ENCODE peak calls at places on chromosomes 11 and 22, in six cellular contexts. A is ovary, E is endothelial cell of umbilical vein, T is IMR-90, Q is lower leg skin, K is upper lobe of left lung. J is an unnamed sample.

GRCh38 chr11:71267807-71268421 is 15.5 kb upstream of the SHANK2 start:
- DNase-seq in A (no peak), E (no peak), T (no peak), Q (no peak), K (no peak), J (peak)

GRCh38 chr22:17145021-17145680 is 13.9 kb downstream of the HDHD5 start:
- DNase-seq in A (no peak), E (no peak), T (no peak), Q (no peak), K (no peak), J (no peak)

GRCh38 chr11:62981743-62982142 is 3.0 kb downstream of the SLC22A6 start:
- DNase-seq in A (no peak), E (no peak), T (no peak), Q (no peak), K (no peak), J (no peak)

GRCh38 chr11:29025001-29025400 is 916.8 kb downstream of the METTL15 start:
- DNase-seq in A (no peak), E (no peak), T (peak), Q (no peak), K (no peak), J (no peak)

GRCh38 chr11:72155751-72156150 is 20.2 kb downstream of the FOLR3 start:
- DNase-seq in A (no peak), E (no peak), T (no peak), Q (no peak), K (no peak), J (no peak)

GRCh38 chr11:46675288-46675851 is 25.0 kb downstream of the ARHGAP1 start:
- DNase-seq in A (no peak), E (no peak), T (peak), Q (peak), K (peak), J (peak)

GRCh38 chr22:48943567-48944432 is 883.9 kb downstream of the BRD1 start:
- DNase-seq in A (no peak), E (no peak), T (no peak), Q (peak), K (peak), J (peak)

GRCh38 chr11:75425422-75425821 is 7.6 kb downstream of the KLHL35 start:
- DNase-seq in A (no peak), E (no peak), T (no peak), Q (no peak), K (no peak), J (no peak)

GRCh38 chr22:30827646-30828045 is 133.0 kb downstream of the OSBP2 start:
- DNase-seq in A (no peak), E (no peak), T (no peak), Q (no peak), K (no peak), J (peak)

GRCh38 chr11:78476066-78476465 is 58.4 kb upstream of the GAB2 start:
- DNase-seq in A (no peak), E (peak), T (no peak), Q (no peak), K (no peak), J (peak)

GRCh38 chr11:118744001-118744400 is 47.0 kb downstream of the DDX6 start:
- DNase-seq in A (no peak), E (no peak), T (no peak), Q (no peak), K (no peak), J (no peak)

GRCh38 chr11:34707462-34707840 is 86.6 kb downstream of the EHF start:
- DNase-seq in A (no peak), E (no peak), T (no peak), Q (no peak), K (no peak), J (no peak)

GRCh38 chr11:104219081-104219480 is 55.1 kb upstream of the PDGFD start:
- DNase-seq in A (no peak), E (no peak), T (peak), Q (peak), K (no peak), J (no peak)

GRCh38 chr11:128695539-128696221 is 1.8 kb downstream of the FLI1 start:
- DNase-seq in A (no peak), E (no peak), T (no peak), Q (peak), K (peak), J (no peak)

GRCh38 chr22:49047461-49047860 is 780.2 kb downstream of the BRD1 start:
- DNase-seq in A (no peak), E (no peak), T (peak), Q (no peak), K (no peak), J (no peak)

GRCh38 chr11:44884056-44884455 is 66.6 kb downstream of the TP53I11 start:
- DNase-seq in A (no peak), E (no peak), T (no peak), Q (no peak), K (no peak), J (no peak)

GRCh38 chr11:123481647-123482046 is 51.6 kb downstream of the GRAMD1B start:
- DNase-seq in A (no peak), E (no peak), T (no peak), Q (no peak), K (no peak), J (no peak)

GRCh38 chr22:41563051-41563711 is 2.4 kb downstream of the CSDC2 start:
- DNase-seq in A (peak), E (peak), T (peak), Q (no peak), K (no peak), J (no peak)

GRCh38 chr11:78313181-78313788 is 104.3 kb downstream of the GAB2 start:
- DNase-seq in A (no peak), E (peak), T (peak), Q (peak), K (no peak), J (peak)

GRCh38 chr22:23696326-23696851 is 5.6 kb downstream of the RGL4 start:
- DNase-seq in A (no peak), E (no peak), T (peak), Q (no peak), K (peak), J (peak)

GRCh38 chr11:35598254-35599125 is 19.8 kb upstream of the FJX1 start:
- DNase-seq in A (no peak), E (no peak), T (peak), Q (no peak), K (no peak), J (no peak)

GRCh38 chr11:26994579-26995210 is 783 bp downstream of the FIBIN start:
- DNase-seq in A (peak), E (no peak), T (no peak), Q (no peak), K (no peak), J (no peak)

GRCh38 chr11:132158091-132158490 is 787.7 kb downstream of the NTM start:
- DNase-seq in A (no peak), E (peak), T (peak), Q (no peak), K (no peak), J (peak)

GRCh38 chr11:97908354-97908753 is 1112.4 kb upstream of the CNTN5 start:
- DNase-seq in A (no peak), E (no peak), T (no peak), Q (no peak), K (no peak), J (no peak)

GRCh38 chr11:63572026-63572688 is 9.0 kb upstream of the PLAAT2 start:
- DNase-seq in A (no peak), E (no peak), T (no peak), Q (no peak), K (no peak), J (no peak)

GRCh38 chr11:62542111-62542745 is 4.4 kb downstream of the AHNAK start:
- DNase-seq in A (no peak), E (no peak), T (peak), Q (no peak), K (no peak), J (peak)

GRCh38 chr22:42357634-42358296 is 74.4 kb downstream of the NFAM1 start:
- DNase-seq in A (no peak), E (no peak), T (no peak), Q (peak), K (peak), J (peak)

GRCh38 chr22:43185860-43186261 is 1.1 kb downstream of the TTLL12 start:
- DNase-seq in A (peak), E (peak), T (peak), Q (peak), K (peak), J (peak)

GRCh38 chr11:112225753-112226061 is 521 bp upstream of the PTS start:
- DNase-seq in A (no peak), E (no peak), T (peak), Q (no peak), K (no peak), J (no peak)

GRCh38 chr11:46210133-46210636 is 67.3 kb upstream of the CREB3L1 start:
- DNase-seq in A (no peak), E (no peak), T (peak), Q (no peak), K (peak), J (no peak)

GRCh38 chr22:32991353-32992115 is 66.6 kb downstream of the SYN3 start:
- DNase-seq in A (no peak), E (no peak), T (no peak), Q (peak), K (peak), J (no peak)

GRCh38 chr22:49941507-49942316 is 18.9 kb upstream of the PIM3 start:
- DNase-seq in A (no peak), E (no peak), T (no peak), Q (no peak), K (no peak), J (no peak)

GRCh38 chr22:49968831-49969661 is 8.5 kb downstream of the PIM3 start:
- DNase-seq in A (peak), E (no peak), T (no peak), Q (no peak), K (no peak), J (peak)

GRCh38 chr11:57776101-57776511 is 14.5 kb downstream of the CTNND1 start:
- DNase-seq in A (no peak), E (peak), T (peak), Q (no peak), K (no peak), J (no peak)

GRCh38 chr11:57777969-57778317 is 16.3 kb downstream of the CTNND1 start:
- DNase-seq in A (no peak), E (peak), T (no peak), Q (no peak), K (no peak), J (peak)

GRCh38 chr11:57776577-57776976 is 15.0 kb downstream of the CTNND1 start:
- DNase-seq in A (no peak), E (no peak), T (no peak), Q (no peak), K (no peak), J (no peak)

GRCh38 chr11:57779275-57779674 is 17.7 kb downstream of the CTNND1 start:
- DNase-seq in A (no peak), E (peak), T (peak), Q (no peak), K (no peak), J (peak)

DNA sequence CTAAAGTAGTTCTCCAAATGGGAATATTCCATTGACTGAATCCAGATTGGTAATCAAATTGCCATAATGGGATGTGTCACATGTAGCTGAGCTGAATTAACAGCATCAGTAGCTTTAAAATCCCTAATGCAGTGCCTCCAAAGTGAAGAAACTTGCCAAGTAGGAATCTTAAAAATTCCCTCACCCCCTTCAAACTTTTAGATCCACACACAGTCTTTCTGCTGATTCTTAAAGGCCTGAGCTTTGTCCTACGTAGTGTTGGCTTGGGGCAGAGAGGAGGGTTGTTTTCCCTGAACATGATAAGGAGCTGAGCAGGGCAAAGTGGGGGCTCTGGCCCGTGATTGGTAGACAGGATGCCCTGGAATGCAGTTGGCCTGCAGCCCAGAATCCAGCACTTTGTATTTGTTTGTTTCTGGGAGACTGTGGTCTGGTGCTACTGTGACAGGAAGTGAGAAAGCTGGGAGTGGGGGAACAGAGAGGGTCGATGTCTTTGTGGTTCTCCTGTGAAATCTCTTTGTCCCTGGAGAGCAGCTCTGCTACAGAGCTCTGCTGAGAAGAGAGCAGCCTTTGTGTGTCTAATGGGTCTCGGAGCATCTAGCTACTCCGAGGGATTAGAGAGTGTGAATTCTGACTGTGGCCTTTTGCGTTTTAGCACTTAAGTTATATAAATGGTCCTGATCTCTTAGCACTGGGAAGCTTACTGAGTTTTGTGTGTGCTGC is 16.9 kb downstream of the CTNND1 start:
- DNase-seq in A (peak), E (peak), T (peak), Q (peak), K (peak), J (peak)
- TF ChIP-seq POLR2A in A (peak), E (peak), T (no peak), Q (no peak), K (no peak), J (peak)

DNA sequence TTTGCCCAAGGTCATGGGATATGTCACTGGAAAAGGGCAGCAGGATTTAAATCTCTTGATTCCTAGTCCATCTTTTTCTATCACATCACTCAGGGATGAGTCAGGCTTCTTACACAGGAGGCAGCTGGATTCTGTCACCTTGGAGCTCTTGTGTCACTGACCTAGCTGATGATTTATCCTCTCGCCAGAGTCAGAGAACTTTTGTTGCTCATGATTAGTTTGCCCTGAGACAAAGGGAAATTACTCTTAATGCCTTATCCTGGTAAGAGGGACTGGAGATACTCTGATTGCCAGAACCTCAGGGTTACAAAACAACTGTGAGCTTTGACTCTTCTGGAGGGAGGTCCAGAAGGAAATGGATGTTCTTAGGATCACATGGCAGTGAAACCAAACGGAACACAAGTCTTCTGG is 10.1 kb downstream of the COA4 start:
- DNase-seq in A (no peak), E (peak), T (peak), Q (peak), K (no peak), J (no peak)
- TF ChIP-seq POLR2A in A (no peak), E (no peak), T (no peak), Q (no peak), K (no peak), J (no peak)

DNA sequence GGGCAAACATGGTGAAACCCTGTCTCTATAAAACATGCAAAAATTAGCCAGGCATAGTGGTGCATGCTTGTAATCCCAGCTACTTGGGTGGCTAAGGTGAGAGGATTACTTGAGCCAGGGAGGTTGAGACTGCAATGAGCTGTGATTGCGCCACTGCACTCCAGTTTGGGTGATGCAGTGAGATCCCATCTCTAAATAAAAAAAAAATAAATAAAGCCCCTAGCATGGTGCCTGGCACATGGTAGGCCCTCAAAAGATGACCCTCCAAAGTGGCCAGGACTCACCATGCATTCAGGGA is 74.6 kb downstream of the PTPRJ start:
- DNase-seq in A (no peak), E (no peak), T (no peak), Q (no peak), K (peak), J (no peak)
- TF ChIP-seq POLR2A in A (no peak), E (no peak), T (no peak), Q (no peak), K (no peak), J (no peak)

DNA sequence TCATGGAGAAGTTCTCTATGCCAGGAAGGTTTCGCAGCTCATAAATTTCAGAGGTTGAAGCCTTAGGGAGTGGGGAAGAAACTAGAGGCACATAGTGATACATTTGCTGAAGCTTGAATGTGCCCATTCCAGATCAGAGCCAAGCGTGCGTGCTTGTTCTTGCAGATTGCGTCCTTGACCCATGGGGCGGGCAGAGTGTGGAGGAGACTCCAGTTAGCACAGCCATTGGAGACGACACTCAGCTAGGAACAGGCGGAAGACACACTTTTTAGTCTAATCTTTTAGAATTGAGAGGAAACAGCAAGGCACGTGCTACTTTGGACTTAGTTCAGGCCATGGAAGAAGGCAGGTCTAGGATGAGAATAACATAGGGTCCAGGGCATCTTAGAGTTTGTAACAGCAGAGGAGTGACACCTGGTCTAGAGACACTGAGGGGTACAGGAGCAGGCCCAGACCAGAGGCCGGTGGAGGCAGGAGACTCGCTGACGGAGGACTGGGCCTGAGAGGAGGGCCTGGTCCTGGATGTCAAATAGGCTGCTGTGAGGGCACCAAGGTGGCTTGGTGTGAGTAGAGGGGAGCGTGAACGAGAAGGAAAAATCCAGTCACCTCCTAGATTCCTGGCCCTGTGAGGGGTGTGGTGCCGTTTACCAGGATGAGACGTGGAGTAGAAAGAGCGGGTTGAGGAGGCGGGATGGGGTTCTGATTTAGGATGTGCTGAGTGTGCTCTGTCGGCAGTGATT is 154.6 kb downstream of the TBC1D22A start:
- DNase-seq in A (no peak), E (no peak), T (no peak), Q (no peak), K (no peak), J (no peak)
- TF ChIP-seq POLR2A in A (no peak), E (no peak), T (no peak), Q (no peak), K (no peak), J (no peak)

GRCh38 chr11:65421204-65422103 is 1.1 kb upstream of the NEAT1 start:
- DNase-seq in A (peak), E (peak), T (peak), Q (peak), K (peak), J (peak)
- TF ChIP-seq POLR2A in A (peak), E (peak), T (peak), Q (no peak), K (no peak), J (no peak)

DNA sequence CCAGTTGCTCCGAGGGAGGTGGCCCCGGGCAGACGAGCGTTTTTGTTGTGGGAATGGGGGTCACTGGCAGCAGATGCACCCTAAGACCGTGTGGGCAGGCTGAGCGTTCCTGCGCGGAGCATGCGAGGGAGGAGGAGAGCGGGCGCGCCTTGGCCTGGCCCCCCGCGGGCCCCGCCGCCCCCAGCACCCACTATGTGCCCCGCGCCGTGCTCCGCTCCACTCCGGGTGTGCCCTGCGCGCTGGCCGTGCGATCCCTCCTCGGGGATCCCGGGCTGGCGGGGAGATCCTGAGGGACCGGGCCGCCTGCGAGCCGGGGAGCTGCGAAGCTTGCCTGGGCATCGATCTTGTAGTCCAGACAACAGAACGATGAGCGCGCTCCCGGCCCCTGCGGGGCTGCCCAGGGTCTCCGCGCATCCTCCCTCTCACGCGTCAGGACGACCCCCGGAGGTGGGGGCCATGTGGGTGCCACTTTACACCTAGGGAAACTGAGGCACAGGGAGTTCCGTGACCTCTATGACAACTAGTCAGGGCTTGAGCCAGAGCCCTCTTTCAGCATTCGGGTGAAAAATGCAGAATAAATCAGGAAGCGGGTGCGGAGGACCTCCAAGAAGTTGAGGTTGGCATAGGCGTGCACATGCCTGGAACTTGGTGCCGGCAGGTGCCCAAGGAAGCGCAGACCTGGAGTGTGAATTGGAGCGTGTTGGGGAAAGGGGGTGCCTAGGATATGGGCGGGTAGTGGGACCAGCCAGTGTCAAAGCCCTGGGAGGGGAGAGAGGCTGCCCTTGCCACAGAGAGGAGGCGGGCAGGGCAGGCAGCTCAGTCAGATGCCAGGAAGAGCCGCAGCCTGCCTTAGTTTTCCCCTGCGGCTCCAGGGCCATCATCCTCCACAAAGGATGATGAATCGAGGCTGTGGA is 1.3 kb upstream of the KMT5B start:
- DNase-seq in A (peak), E (peak), T (no peak), Q (peak), K (peak), J (no peak)
- TF ChIP-seq POLR2A in A (no peak), E (no peak), T (no peak), Q (no peak), K (no peak), J (no peak)

GRCh38 chr11:2928605-2929510 is at the start of gene PHLDA2:
- DNase-seq in A (no peak), E (peak), T (peak), Q (no peak), K (peak), J (peak)
- TF ChIP-seq POLR2A in A (no peak), E (peak), T (peak), Q (no peak), K (no peak), J (no peak)

J was measured in stomach.